ENCODE peak calls at places on chromosomes 12 and 14, in five cellular contexts. X is transverse colon, N is mucosa of descending colon, D is esophagus muscularis mucosa, J is heart right ventricle. G is an unnamed sample. For H3K36me3, the result is how much of the 10 kb centered on the place peaks cover.

GRCh38 chr12:544142-544541 is 84.4 kb downstream of the B4GALNT3 start:
- DNase-seq in X (no peak), N (no peak), D (no peak), J (no peak), G (no peak)

GRCh38 chr14:28294834-28295440 is 471.6 kb upstream of the FOXG1 start:
- DNase-seq in X (no peak), N (peak), D (no peak), J (no peak), G (no peak)

GRCh38 chr12:121388421-121388981 is 11.4 kb upstream of the RNF34 start:
- DNase-seq in X (no peak), N (no peak), D (no peak), J (no peak), G (no peak)

GRCh38 chr14:32710351-32711102 is 228.2 kb upstream of the NPAS3 start:
- DNase-seq in X (no peak), N (no peak), D (no peak), J (no peak), G (no peak)

GRCh38 chr12:29863665-29864064 is 79.9 kb upstream of the TMTC1 start:
- DNase-seq in X (no peak), N (no peak), D (no peak), J (no peak), G (no peak)

GRCh38 chr12:6141048-6141447 is 16.6 kb upstream of the VWF start:
- DNase-seq in X (no peak), N (peak), D (no peak), J (peak), G (no peak)

GRCh38 chr12:11728154-11728755 is 78.8 kb downstream of the ETV6 start:
- DNase-seq in X (no peak), N (no peak), D (no peak), J (no peak), G (no peak)

GRCh38 chr14:93824518-93825234 is 36.4 kb upstream of the PRIMA1 start:
- DNase-seq in X (no peak), N (no peak), D (no peak), J (no peak), G (no peak)

GRCh38 chr14:103408491-103409155 is 23.4 kb downstream of the MARK3 start:
- DNase-seq in X (no peak), N (no peak), D (no peak), J (no peak), G (peak)

GRCh38 chr12:64883264-64884163 is 59.1 kb downstream of the TBC1D30 start:
- DNase-seq in X (no peak), N (no peak), D (no peak), J (no peak), G (no peak)

GRCh38 chr12:30909721-30910350 is 16.7 kb upstream of the TSPAN11 start:
- DNase-seq in X (no peak), N (no peak), D (no peak), J (no peak), G (no peak)

GRCh38 chr12:116739381-116739887 is 1.3 kb downstream of the RNFT2 start:
- DNase-seq in X (no peak), N (no peak), D (no peak), J (no peak), G (no peak)

GRCh38 chr12:20629414-20630156 is 65.5 kb upstream of the SLCO1C1 start:
- DNase-seq in X (peak), N (peak), D (no peak), J (peak), G (no peak)

GRCh38 chr12:108267449-108267848 is 71.7 kb downstream of the CMKLR1 start:
- DNase-seq in X (no peak), N (no peak), D (no peak), J (no peak), G (no peak)

GRCh38 chr14:104282332-104283196 is 144.2 kb downstream of the KIF26A start:
- DNase-seq in X (peak), N (peak), D (no peak), J (no peak), G (peak)

GRCh38 chr14:105021656-105022275 is 883 bp upstream of the CDCA4 start:
- DNase-seq in X (peak), N (peak), D (no peak), J (no peak), G (peak)

GRCh38 chr14:28767239-28767850 is 758 bp downstream of the FOXG1 start:
- DNase-seq in X (no peak), N (no peak), D (no peak), J (no peak), G (no peak)

GRCh38 chr14:24277606-24278321 is 6.4 kb upstream of the RABGGTA start:
- DNase-seq in X (peak), N (peak), D (no peak), J (no peak), G (no peak)

GRCh38 chr14:51963164-51963733 is 26.1 kb upstream of the RTRAF start:
- DNase-seq in X (no peak), N (no peak), D (no peak), J (no peak), G (no peak)

GRCh38 chr14:90453401-90453951 is 56.6 kb downstream of the CALM1 start:
- DNase-seq in X (no peak), N (no peak), D (no peak), J (peak), G (peak)

GRCh38 chr14:72644758-72645489 is 249.0 kb downstream of the DPF3 start:
- DNase-seq in X (no peak), N (no peak), D (peak), J (no peak), G (no peak)
- H3K36me3 ChIP-seq in X (under half), N (under half), D (under half), J (under half), G (under half)

GRCh38 chr12:124967016-124967739 is 21.8 kb downstream of the DHX37 start:
- DNase-seq in X (no peak), N (no peak), D (no peak), J (no peak), G (no peak)
- H3K36me3 ChIP-seq in X (under half), N (under half), D (half or more), J (under half), G (half or more)

GRCh38 chr12:112165624-112166023 is 40.3 kb downstream of the TRAFD1 start:
- DNase-seq in X (no peak), N (no peak), D (no peak), J (no peak), G (no peak)
- H3K36me3 ChIP-seq in X (under half), N (under half), D (half or more), J (under half), G (half or more)

GRCh38 chr12:48058771-48059170 is 47.1 kb downstream of the SENP1 start:
- DNase-seq in X (no peak), N (no peak), D (no peak), J (no peak), G (no peak)

GRCh38 chr12:48067250-48067938 is 38.5 kb downstream of the SENP1 start:
- DNase-seq in X (no peak), N (no peak), D (no peak), J (no peak), G (no peak)

GRCh38 chr12:48060474-48060873 is 45.4 kb downstream of the SENP1 start:
- DNase-seq in X (no peak), N (no peak), D (no peak), J (no peak), G (no peak)

GRCh38 chr12:48061943-48062719 is 43.7 kb downstream of the SENP1 start:
- DNase-seq in X (no peak), N (peak), D (no peak), J (no peak), G (no peak)

DNA sequence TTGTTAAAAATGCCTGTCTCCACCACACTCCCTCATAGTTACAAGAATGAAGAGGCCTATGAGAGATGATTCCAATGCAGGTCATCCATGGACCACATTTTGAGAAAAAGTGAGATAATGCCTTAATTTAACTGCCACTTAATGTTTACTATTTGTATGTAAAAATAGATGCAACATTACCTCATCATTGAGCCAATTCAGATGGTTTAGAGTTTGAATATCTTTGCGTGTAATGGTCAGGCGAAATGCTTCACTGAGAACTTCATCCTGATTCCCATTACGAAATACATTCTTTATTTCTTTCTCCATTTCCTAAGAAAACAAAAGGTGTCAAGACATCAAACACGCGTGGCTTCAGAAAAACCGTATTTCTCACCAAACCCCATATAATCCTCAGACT is 42.3 kb downstream of the SENP1 start:
- DNase-seq in X (no peak), N (no peak), D (no peak), J (no peak), G (no peak)
- H3K36me3 ChIP-seq in X (half or more), N (under half), D (half or more), J (under half), G (half or more)

DNA sequence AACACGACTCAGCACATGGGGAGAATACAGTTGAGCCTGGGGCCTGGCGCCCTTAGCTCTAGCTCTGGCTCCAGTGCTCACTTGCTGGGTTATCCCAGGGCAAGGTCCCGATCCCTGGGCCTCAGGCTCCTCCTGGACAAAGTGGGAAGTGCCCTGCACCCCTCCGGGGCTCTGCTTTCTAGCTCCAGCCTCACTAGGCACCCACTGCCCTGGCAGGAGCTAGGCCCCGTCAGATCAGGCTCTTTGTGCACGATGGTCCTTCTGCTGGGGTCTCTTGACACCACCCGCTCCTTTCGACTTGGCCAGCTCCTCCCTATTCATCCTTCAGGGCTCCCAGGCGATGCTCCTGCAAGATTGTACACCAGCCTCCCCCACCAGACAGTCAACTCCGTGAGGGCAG is 23.4 kb downstream of the NCKAP5L start:
- DNase-seq in X (no peak), N (no peak), D (no peak), J (no peak), G (no peak)
- H3K36me3 ChIP-seq in X (under half), N (under half), D (half or more), J (under half), G (under half)

GRCh38 chr12:113299619-113300237 is 35.2 kb downstream of the SLC8B1 start:
- DNase-seq in X (peak), N (peak), D (no peak), J (peak), G (peak)

GRCh38 chr12:113298861-113299545 is 35.9 kb downstream of the SLC8B1 start:
- DNase-seq in X (no peak), N (no peak), D (no peak), J (peak), G (no peak)

GRCh38 chr12:113302466-113302865 is 32.4 kb downstream of the SLC8B1 start:
- DNase-seq in X (no peak), N (no peak), D (no peak), J (no peak), G (no peak)

GRCh38 chr12:113302925-113303640 is 31.8 kb downstream of the SLC8B1 start:
- DNase-seq in X (no peak), N (peak), D (no peak), J (no peak), G (no peak)

GRCh38 chr12:113301811-113302210 is 33.1 kb downstream of the SLC8B1 start:
- DNase-seq in X (no peak), N (no peak), D (no peak), J (no peak), G (no peak)
- H3K36me3 ChIP-seq in X (under half), N (under half), D (half or more), J (under half), G (half or more)

DNA sequence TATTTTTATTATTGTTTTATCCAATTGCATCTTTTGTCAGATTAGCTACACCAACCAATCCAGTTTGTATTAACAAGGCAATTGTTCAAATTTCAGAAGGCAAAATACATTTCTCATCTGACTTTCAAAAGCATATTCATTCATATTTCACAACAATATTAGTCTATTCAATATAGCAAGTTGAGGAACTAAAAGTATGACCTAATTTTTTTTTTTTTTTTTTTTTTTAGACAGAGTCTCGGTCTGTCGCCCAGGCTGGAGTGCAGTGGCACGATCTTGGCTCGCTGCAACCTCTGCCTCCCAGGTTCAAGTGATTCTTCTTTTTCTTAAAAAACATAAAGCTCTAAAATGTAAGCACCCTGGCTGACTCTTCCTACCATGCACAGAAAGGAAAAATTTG is 17.3 kb downstream of the COX14 start:
- DNase-seq in X (no peak), N (no peak), D (no peak), J (no peak), G (no peak)
- H3K36me3 ChIP-seq in X (under half), N (under half), D (half or more), J (under half), G (half or more)

DNA sequence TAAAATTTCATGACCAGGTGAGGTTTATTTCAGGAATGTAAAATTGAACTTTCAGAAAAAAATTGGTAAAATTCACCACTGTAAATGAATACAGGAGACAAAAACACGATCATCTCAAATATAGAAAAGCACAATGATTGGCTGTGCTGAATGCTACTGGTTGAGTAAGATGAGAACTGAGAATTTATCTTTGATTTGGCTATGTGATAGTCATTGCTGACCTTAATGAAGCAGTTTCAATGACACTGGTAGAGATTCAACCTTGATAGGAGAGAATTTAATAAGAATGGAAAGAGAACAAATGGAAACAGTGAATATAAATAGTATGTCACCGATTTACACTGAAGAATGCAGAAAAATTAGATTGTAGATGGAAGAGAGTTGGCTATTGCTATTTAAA is 6.4 kb upstream of the PMCH start:
- DNase-seq in X (no peak), N (no peak), D (no peak), J (no peak), G (no peak)
- H3K36me3 ChIP-seq in X (under half), N (under half), D (under half), J (under half), G (under half)

GRCh38 chr14:50910495-50911420 is 33.5 kb downstream of the PYGL start:
- DNase-seq in X (no peak), N (no peak), D (no peak), J (no peak), G (no peak)
- H3K36me3 ChIP-seq in X (under half), N (under half), D (half or more), J (under half), G (half or more)

G was measured in stomach.